ENCODE peak calls at places on chromosomes 6 and 20, in six cellular contexts. S is kidney, J is progenitor cell of endocrine pancreas, C is D721Med, L is SK-N-SH, K is GM20000. X is an unnamed sample.
A peak's percentile ranks its signal among the peaks of the same experiment; 100 is the strongest.

GRCh38 chr6:134193536-134194521 is 124.1 kb downstream of the SGK1 start:
- DNase-seq in J (no peak), K (no peak), C (no peak), S (no peak), L (no peak), X (no peak)

GRCh38 chr6:150880336-150880735 is 14.8 kb downstream of the MTHFD1L start:
- DNase-seq in S (no peak), J (no peak), K (no peak), L (no peak), C (no peak), X (no peak)

GRCh38 chr6:93447874-93448273 is 28.5 kb upstream of the EPHA7 start:
- DNase-seq in S (no peak), C (no peak), K (no peak), J (no peak), L (no peak), X (no peak)

GRCh38 chr6:117711369-117711768 is 36.1 kb downstream of the NUS1 start:
- DNase-seq in L (no peak), S (no peak), J (no peak), C (no peak), K (no peak), X (no peak)

GRCh38 chr20:63775096-63775978 is 35.8 kb downstream of the SLC2A4RG start:
- DNase-seq in J (peak; percentile 89), K (no peak), S (peak; percentile 87), C (peak; percentile 80), L (peak; percentile 95), X (no peak)

GRCh38 chr20:58054744-58055373 is 173.6 kb downstream of the ANKRD60 start:
- DNase-seq in K (no peak), L (no peak), S (peak; percentile 79), J (no peak), C (no peak), X (peak; percentile 52)

GRCh38 chr6:87762116-87762515 is 60.1 kb upstream of the AKIRIN2 start:
- DNase-seq in S (no peak), K (no peak), J (no peak), C (no peak), L (peak; percentile 18), X (no peak)

GRCh38 chr6:109820706-109821350 is 129.7 kb downstream of the FIG4 start:
- DNase-seq in C (no peak), L (no peak), S (no peak), J (no peak), K (peak; percentile 28), X (no peak)

GRCh38 chr6:3353939-3354338 is 95.2 kb downstream of the PSMG4 start:
- DNase-seq in C (no peak), S (no peak), J (no peak), L (no peak), K (no peak), X (no peak)

GRCh38 chr6:91299544-91300491 is 712.9 kb upstream of the MAP3K7 start:
- DNase-seq in S (no peak), C (no peak), K (no peak), L (no peak), J (no peak), X (no peak)

GRCh38 chr20:19964289-19965263 is 52.6 kb upstream of the NAA20 start:
- DNase-seq in K (no peak), S (no peak), J (no peak), C (no peak), L (no peak), X (no peak)

GRCh38 chr6:138028893-138029292 is 78.3 kb downstream of the PERP start:
- DNase-seq in K (no peak), C (no peak), L (no peak), J (no peak), S (no peak), X (no peak)

GRCh38 chr6:158488065-158488464 is 71.8 kb upstream of the TMEM181 start:
- DNase-seq in S (no peak), K (no peak), J (no peak), C (no peak), L (no peak), X (no peak)

GRCh38 chr20:62205618-62206387 is 14.3 kb downstream of the HRH3 start:
- DNase-seq in S (peak; percentile 73), J (no peak), L (no peak), C (no peak), K (no peak), X (peak; percentile 95)

GRCh38 chr6:164016056-164016455 is 601.5 kb downstream of the QKI start:
- DNase-seq in K (no peak), S (no peak), L (no peak), J (no peak), C (no peak), X (no peak)

GRCh38 chr6:5726976-5727718 is 279.6 kb downstream of the NRN1 start:
- DNase-seq in J (no peak), K (no peak), C (no peak), S (no peak), L (no peak), X (no peak)

GRCh38 chr6:148984516-148985056 is 237.8 kb downstream of the UST start:
- DNase-seq in J (no peak), L (no peak), S (no peak), C (no peak), K (no peak), X (no peak)

GRCh38 chr6:150261997-150262396 is 106.8 kb upstream of the IYD start:
- DNase-seq in S (no peak), K (no peak), L (no peak), J (no peak), C (no peak), X (no peak)

GRCh38 chr20:25082498-25082873 is 545 bp upstream of the VSX1 start:
- DNase-seq in J (no peak), C (no peak), S (no peak), L (peak; percentile 51), K (no peak), X (no peak)

GRCh38 chr20:37355252-37356180 is 9.6 kb downstream of the SRC start:
- DNase-seq in J (no peak), C (no peak), S (no peak), L (peak; percentile 10), K (no peak), X (peak; percentile 52)

GRCh38 chr6:27836783-27837635 is 75.2 kb downstream of the OR2B2 start:
- DNase-seq in K (peak; percentile 51), C (no peak), J (no peak), L (peak; percentile 44), S (no peak), X (no peak)

GRCh38 chr6:33171889-33172203 is 20.4 kb downstream of the COL11A2 start:
- DNase-seq in K (no peak), S (no peak), C (no peak), J (no peak), L (no peak), X (peak; percentile 51)

GRCh38 chr20:57470212-57470522 is 54.8 kb downstream of the CTCFL start:
- DNase-seq in C (no peak), L (no peak), J (no peak), S (peak; percentile 50), K (no peak), X (peak; percentile 66)

GRCh38 chr6:75922226-75922625 is 150.2 kb downstream of the IMPG1 start:
- DNase-seq in L (no peak), S (no peak), C (no peak), K (no peak), J (no peak), X (no peak)

GRCh38 chr6:112639436-112639835 is 292.3 kb downstream of the RFPL4B start:
- DNase-seq in L (no peak), K (no peak), C (no peak), S (no peak), J (no peak), X (no peak)

DNA sequence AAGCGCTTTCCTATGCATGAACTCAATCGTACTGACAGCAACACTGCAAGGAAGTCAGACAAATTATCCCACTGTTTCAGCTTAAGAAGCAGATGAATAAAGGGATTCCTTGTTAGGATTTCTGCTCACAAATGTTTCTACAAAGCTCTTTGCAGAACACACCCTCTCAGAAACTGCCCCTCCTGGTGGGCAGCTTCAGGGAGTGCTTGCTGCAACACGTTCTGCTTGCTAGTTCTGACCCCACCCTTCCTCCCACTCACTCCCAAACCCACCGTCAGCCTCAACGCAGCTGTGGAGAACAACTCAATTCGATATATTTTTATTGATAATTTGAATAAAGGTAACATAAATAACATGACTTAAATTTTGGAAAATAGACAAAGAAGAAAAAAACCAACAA is 250.8 kb upstream of the PRDM1 start:
- DNase-seq in J (peak; percentile 22), S (no peak), C (no peak), L (no peak), K (no peak), X (no peak)
- TF ChIP-seq CTCF in J (peak; percentile 65), S (no peak), C (peak; percentile 54), L (peak; percentile 54), K (no peak), X (peak; percentile 68)

GRCh38 chr6:43999628-44000027 is 127.6 kb downstream of the MRPL14 start:
- DNase-seq in K (no peak), C (no peak), J (no peak), L (no peak), S (peak; percentile 30), X (peak; percentile 52)

GRCh38 chr6:44002071-44002590 is 125.1 kb downstream of the MRPL14 start:
- DNase-seq in S (peak; percentile 86), C (peak; percentile 60), L (no peak), K (no peak), J (peak; percentile 73), X (peak; percentile 72)

GRCh38 chr6:44000164-44000842 is 126.9 kb downstream of the MRPL14 start:
- DNase-seq in J (no peak), K (peak; percentile 82), L (peak; percentile 53), C (no peak), S (peak; percentile 65), X (peak; percentile 69)

GRCh38 chr6:44002591-44003344 is 124.5 kb downstream of the MRPL14 start:
- DNase-seq in K (peak; percentile 82), S (peak; percentile 91), C (peak; percentile 82), L (peak; percentile 72), J (peak; percentile 71), X (peak; percentile 89)

GRCh38 chr6:44001318-44001868 is 125.9 kb downstream of the MRPL14 start:
- DNase-seq in C (no peak), L (peak; percentile 67), J (no peak), S (peak; percentile 57), K (peak; percentile 81), X (peak; percentile 57)
- TF ChIP-seq CTCF in C (peak; percentile 65), L (peak; percentile 35), J (peak; percentile 42), S (no peak), K (peak; percentile 47), X (peak; percentile 73)

GRCh38 chr6:1856381-1856780 is 246.7 kb downstream of the FOXC1 start:
- DNase-seq in J (no peak), S (peak; percentile 78), K (peak; percentile 59), C (no peak), L (peak; percentile 48), X (no peak)
- TF ChIP-seq CTCF in J (no peak), S (no peak), K (no peak), C (no peak), L (no peak), X (no peak)

GRCh38 chr6:36141961-36142360 is 11.6 kb downstream of the MAPK13 start:
- DNase-seq in L (no peak), S (no peak), K (no peak), J (no peak), C (no peak), X (no peak)

GRCh38 chr6:36138667-36139066 is 8.4 kb downstream of the MAPK13 start:
- DNase-seq in J (no peak), K (no peak), S (no peak), L (no peak), C (no peak), X (no peak)

GRCh38 chr6:36141091-36141490 is 10.8 kb downstream of the MAPK13 start:
- DNase-seq in J (no peak), C (no peak), K (no peak), S (no peak), L (no peak), X (no peak)

GRCh38 chr6:36139991-36140710 is 9.8 kb downstream of the MAPK13 start:
- DNase-seq in C (no peak), K (no peak), L (no peak), S (no peak), J (no peak), X (no peak)

GRCh38 chr6:36139431-36139830 is 9.1 kb downstream of the MAPK13 start:
- DNase-seq in L (peak; percentile 79), S (no peak), J (no peak), C (no peak), K (no peak), X (no peak)
- TF ChIP-seq CTCF in L (peak; percentile 29), S (no peak), J (peak; percentile 41), C (peak; percentile 39), K (no peak), X (peak; percentile 49)

X was measured in chondrocyte.